ENCODE peak calls at places on chromosomes 4 and X, in ten cellular contexts. I, T, O, V, G, X, Y, R, J and A are unnamed samples.
A peak's percentile ranks its signal among the peaks of the same experiment; 100 is the strongest.

GRCh38 chrX:42602136-42602535 is 175.8 kb downstream of the PPP1R2C start:
- DNase-seq in T (no peak), I (no peak), J (no peak), R (no peak), O (no peak), Y (no peak), X (no peak), G (no peak), V (no peak), A (no peak)

GRCh38 chrX:143873343-143873742 is 10.5 kb upstream of the UBE2NL start:
- DNase-seq in V (no peak), I (no peak), R (peak; percentile 0), O (no peak), J (no peak), Y (no peak), X (no peak), G (no peak), T (no peak), A (no peak)

GRCh38 chr4:122898370-122899150 is 23.8 kb downstream of the NUDT6 start:
- DNase-seq in G (no peak), X (peak; percentile 58), V (peak; percentile 22), R (no peak), T (no peak), Y (no peak), O (no peak), J (no peak), I (peak; percentile 82), A (peak; percentile 81)

GRCh38 chrX:124209792-124210576 is 122.5 kb upstream of the TEX13D start:
- DNase-seq in J (no peak), G (no peak), R (no peak), T (no peak), V (no peak), X (no peak), O (no peak), I (no peak), Y (no peak), A (no peak)

GRCh38 chr4:1047976-1048780 is 36.8 kb downstream of the FGFRL1 start:
- DNase-seq in I (no peak), X (no peak), G (no peak), T (peak; percentile 15), Y (peak; percentile 43), O (peak; percentile 63), V (peak; percentile 6), R (peak; percentile 21), J (peak; percentile 11), A (no peak)

GRCh38 chrX:45743906-45744625 is 543.4 kb upstream of the DIPK2B start:
- DNase-seq in R (no peak), V (no peak), X (no peak), G (no peak), J (no peak), O (no peak), I (no peak), T (no peak), Y (no peak), A (peak; percentile 45)

GRCh38 chr4:6278801-6279197 is 9.1 kb downstream of the WFS1 start:
- DNase-seq in J (peak; percentile 82), O (no peak), R (peak; percentile 76), V (no peak), T (peak; percentile 70), I (no peak), G (no peak), Y (peak; percentile 72), X (peak; percentile 34), A (no peak)

GRCh38 chrX:119041175-119041574 is 31.6 kb upstream of the CT47C1 start:
- DNase-seq in T (peak; percentile 57), R (no peak), J (peak; percentile 75), O (no peak), G (no peak), I (peak; percentile 32), X (peak; percentile 74), Y (peak; percentile 82), V (peak; percentile 89), A (no peak)

GRCh38 chr4:44638091-44638490 is 13.3 kb downstream of the YIPF7 start:
- DNase-seq in Y (no peak), I (no peak), G (no peak), R (no peak), J (no peak), V (no peak), X (no peak), O (no peak), T (no peak), A (peak; percentile 28)

GRCh38 chr4:41146716-41147506 is 67.4 kb downstream of the APBB2 start:
- DNase-seq in O (no peak), G (no peak), R (no peak), T (no peak), J (peak; percentile 40), I (no peak), X (peak; percentile 64), V (peak; percentile 31), Y (no peak), A (no peak)

GRCh38 chr4:148425327-148426110 is 16.7 kb downstream of the NR3C2 start:
- DNase-seq in T (no peak), V (no peak), I (no peak), R (peak; percentile 12), Y (no peak), X (no peak), J (no peak), O (no peak), G (no peak), A (no peak)
- TF ChIP-seq CTCF in T (no peak), V (no peak), I (no peak), R (no peak), Y (no peak), X (no peak), J (no peak), O (no peak), G (peak; percentile 28), A (peak; percentile 26)

GRCh38 chrX:154714925-154715324 is 36.0 kb downstream of the GAB3 start:
- DNase-seq in R (peak; percentile 63), Y (peak; percentile 73), V (peak; percentile 37), G (no peak), O (no peak), J (peak; percentile 36), T (no peak), I (peak; percentile 23), X (no peak), A (no peak)
- H3K4me1 ChIP-seq in R (no peaks in the 10 kb centered on the region), Y (no peaks in the 10 kb centered on the region), V (no peaks in the 10 kb centered on the region), G (peaks cover 48% of the 10 kb centered on the region), O (peaks cover 22% of the 10 kb centered on the region), J (no peaks in the 10 kb centered on the region), T (peaks cover 44% of the 10 kb centered on the region), I (no peaks in the 10 kb centered on the region), X (no peaks in the 10 kb centered on the region), A (no peaks in the 10 kb centered on the region)

GRCh38 chr4:86235549-86235948 is 124.3 kb downstream of the MAPK10 start:
- DNase-seq in R (no peak), O (no peak), Y (no peak), J (no peak), X (no peak), T (no peak), I (no peak), V (no peak), G (no peak), A (no peak)

GRCh38 chr4:86233090-86233489 is 126.8 kb downstream of the MAPK10 start:
- DNase-seq in X (no peak), R (no peak), T (no peak), V (no peak), O (no peak), I (no peak), Y (no peak), G (no peak), J (no peak), A (no peak)

GRCh38 chr4:86233681-86234080 is 126.2 kb downstream of the MAPK10 start:
- DNase-seq in O (no peak), I (no peak), J (no peak), V (no peak), R (no peak), X (no peak), G (no peak), T (no peak), Y (no peak), A (peak; percentile 97)
- H3K27ac ChIP-seq in O (no peak overlapping the region), I (no peak overlapping the region), J (no peak overlapping the region), V (no peak overlapping the region), R (no peak overlapping the region), X (no peak overlapping the region), G (no peak overlapping the region), T (no peak overlapping the region), Y (no peak overlapping the region), A (no peak overlapping the region)

DNA sequence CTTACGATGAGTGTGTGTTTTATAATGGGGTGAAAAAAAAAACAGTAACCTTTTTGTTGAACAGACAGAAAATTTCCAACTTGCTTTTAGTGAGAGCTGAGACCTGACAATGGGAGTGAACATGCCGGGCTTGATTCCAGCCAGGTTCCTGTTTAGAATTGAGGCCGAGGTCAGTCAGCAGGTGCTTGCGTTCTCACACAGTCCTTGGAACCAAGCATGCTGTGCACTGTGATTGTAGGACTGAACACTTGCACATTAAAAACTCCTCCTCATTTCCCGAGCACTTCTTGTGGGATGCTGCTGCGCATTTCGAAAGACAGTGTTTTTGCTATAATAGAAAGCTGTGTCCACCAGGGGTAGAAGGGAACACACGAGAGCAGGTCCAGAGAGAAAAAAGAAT is 51.8 kb downstream of the TMEM131L start:
- DNase-seq in R (no peak), V (no peak), I (no peak), X (no peak), O (no peak), T (no peak), G (no peak), J (peak; percentile 36), Y (no peak), A (no peak)
- TF ChIP-seq CTCF in R (no peak), V (no peak), I (no peak), X (no peak), O (no peak), T (no peak), G (no peak), J (no peak), Y (no peak), A (no peak)

GRCh38 chr4:89287945-89288344 is 19.7 kb downstream of the GPRIN3 start:
- DNase-seq in G (no peak), J (no peak), Y (no peak), T (no peak), V (no peak), X (no peak), I (no peak), R (no peak), O (no peak), A (no peak)
- H3K4me1 ChIP-seq in G (peaks cover 51% of the 10 kb centered on the region), J (no peaks in the 10 kb centered on the region), Y (peaks cover 17% of the 10 kb centered on the region), T (peaks cover 37% of the 10 kb centered on the region), V (no peaks in the 10 kb centered on the region), X (no peaks in the 10 kb centered on the region), I (peaks cover 6% of the 10 kb centered on the region), R (no peaks in the 10 kb centered on the region), O (peaks cover 6% of the 10 kb centered on the region), A (no peaks in the 10 kb centered on the region)